ENCODE peak calls at places on chromosomes 6 and 20, in five cellular contexts. One of them, this sample, is unnamed.

GRCh38 chr6:15090145-15090579 is 155.7 kb upstream of the JARID2 start:
- ATAC-seq in heart left ventricle: peak
- ATAC-seq in SK-N-SH treated with all-trans-retinoic acid at 6 μM for 48 hours: no peak
- ATAC-seq in body of pancreas: peak
- ATAC-seq in left lung: peak
- ATAC-seq in this sample: peak

GRCh38 chr6:118774596-118774995 is 119.4 kb upstream of the ASF1A start:
- ATAC-seq in heart left ventricle: no peak
- ATAC-seq in SK-N-SH treated with all-trans-retinoic acid at 6 μM for 48 hours: no peak
- ATAC-seq in body of pancreas: no peak
- ATAC-seq in left lung: no peak
- ATAC-seq in this sample: no peak

GRCh38 chr20:32522775-32523612 is 62.1 kb downstream of the NOL4L start:
- ATAC-seq in heart left ventricle: no peak
- ATAC-seq in SK-N-SH treated with all-trans-retinoic acid at 6 μM for 48 hours: no peak
- ATAC-seq in body of pancreas: no peak
- ATAC-seq in left lung: no peak
- ATAC-seq in this sample: no peak

GRCh38 chr20:37316116-37316774 is 26.8 kb downstream of the MANBAL start:
- ATAC-seq in heart left ventricle: no peak
- ATAC-seq in SK-N-SH treated with all-trans-retinoic acid at 6 μM for 48 hours: no peak
- ATAC-seq in body of pancreas: no peak
- ATAC-seq in left lung: peak
- ATAC-seq in this sample: no peak

GRCh38 chr6:34273242-34273805 is 24.5 kb upstream of the SMIM29 start:
- ATAC-seq in heart left ventricle: peak
- ATAC-seq in SK-N-SH treated with all-trans-retinoic acid at 6 μM for 48 hours: peak
- ATAC-seq in body of pancreas: peak
- ATAC-seq in left lung: peak
- ATAC-seq in this sample: peak

GRCh38 chr20:63940472-63941266 is 15.5 kb downstream of the UCKL1 start:
- ATAC-seq in heart left ventricle: no peak
- ATAC-seq in SK-N-SH treated with all-trans-retinoic acid at 6 μM for 48 hours: no peak
- ATAC-seq in body of pancreas: no peak
- ATAC-seq in left lung: no peak
- ATAC-seq in this sample: no peak

GRCh38 chr6:116492331-116493067 is 18.9 kb upstream of the CALHM5 start:
- ATAC-seq in heart left ventricle: no peak
- ATAC-seq in SK-N-SH treated with all-trans-retinoic acid at 6 μM for 48 hours: no peak
- ATAC-seq in body of pancreas: no peak
- ATAC-seq in left lung: no peak
- ATAC-seq in this sample: no peak

GRCh38 chr6:167044696-167045095 is 45.5 kb downstream of the CEP43 start:
- ATAC-seq in heart left ventricle: peak
- ATAC-seq in SK-N-SH treated with all-trans-retinoic acid at 6 μM for 48 hours: peak
- ATAC-seq in body of pancreas: no peak
- ATAC-seq in left lung: no peak
- ATAC-seq in this sample: no peak

GRCh38 chr6:36343109-36343508 is 6.4 kb upstream of the BNIP5 start:
- ATAC-seq in heart left ventricle: no peak
- ATAC-seq in SK-N-SH treated with all-trans-retinoic acid at 6 μM for 48 hours: no peak
- ATAC-seq in body of pancreas: no peak
- ATAC-seq in left lung: no peak
- ATAC-seq in this sample: no peak

GRCh38 chr6:135393289-135393688 is 104.3 kb downstream of the AHI1 start:
- ATAC-seq in heart left ventricle: peak
- ATAC-seq in SK-N-SH treated with all-trans-retinoic acid at 6 μM for 48 hours: no peak
- ATAC-seq in body of pancreas: no peak
- ATAC-seq in left lung: no peak
- ATAC-seq in this sample: no peak

GRCh38 chr6:121526282-121526681 is 90.8 kb downstream of the GJA1 start:
- ATAC-seq in heart left ventricle: no peak
- ATAC-seq in SK-N-SH treated with all-trans-retinoic acid at 6 μM for 48 hours: no peak
- ATAC-seq in body of pancreas: no peak
- ATAC-seq in left lung: no peak
- ATAC-seq in this sample: no peak

GRCh38 chr6:145547596-145548325 is 187.6 kb downstream of the EPM2A start:
- ATAC-seq in heart left ventricle: peak
- ATAC-seq in SK-N-SH treated with all-trans-retinoic acid at 6 μM for 48 hours: no peak
- ATAC-seq in body of pancreas: no peak
- ATAC-seq in left lung: no peak
- ATAC-seq in this sample: no peak